ENCODE peak calls at places on chromosomes 4 and X, in seven cellular contexts. One of them, this sample, is unnamed.
A peak's percentile ranks its signal among the peaks of the same experiment; 100 is the strongest.

GRCh38 chr4:110518889-110519490 is 43.0 kb downstream of the ENPEP start:
- DNase-seq in GF-D8: no peak
- DNase-seq in astrocyte of the hippocampus: peak; percentile 40
- DNase-seq in stimulated activated CD4-positive, alpha-beta T cell treated with anti-CD3 and anti-CD28 coated beads, Interleukin-1b, Interleukin-23, amount 100 ng/mL, for 24 hours: no peak
- DNase-seq in fibroblast of the conjunctiva: no peak
- DNase-seq in heart right ventricle: no peak
- DNase-seq in occipital lobe: no peak
- DNase-seq in this sample: no peak

GRCh38 chr4:100017627-100018310 is 67.7 kb upstream of the H2AZ1 start:
- DNase-seq in GF-D8: no peak
- DNase-seq in heart right ventricle: no peak
- DNase-seq in fibroblast of the conjunctiva: no peak
- DNase-seq in stimulated activated CD4-positive, alpha-beta T cell treated with anti-CD3 and anti-CD28 coated beads, Interleukin-1b, Interleukin-23, amount 100 ng/mL, for 24 hours: no peak
- DNase-seq in occipital lobe: no peak
- DNase-seq in astrocyte of the hippocampus: no peak
- DNase-seq in this sample: no peak

GRCh38 chr4:12884846-12885796 is 599.0 kb downstream of the RAB28 start:
- DNase-seq in GF-D8: no peak
- DNase-seq in heart right ventricle: no peak
- DNase-seq in occipital lobe: no peak
- DNase-seq in stimulated activated CD4-positive, alpha-beta T cell treated with anti-CD3 and anti-CD28 coated beads, Interleukin-1b, Interleukin-23, amount 100 ng/mL, for 24 hours: no peak
- DNase-seq in fibroblast of the conjunctiva: no peak
- DNase-seq in astrocyte of the hippocampus: no peak
- DNase-seq in this sample: no peak

GRCh38 chrX:47351706-47352105 is 18.7 kb upstream of the ZNF157 start:
- DNase-seq in occipital lobe: no peak
- DNase-seq in heart right ventricle: no peak
- DNase-seq in fibroblast of the conjunctiva: peak; percentile 4
- DNase-seq in stimulated activated CD4-positive, alpha-beta T cell treated with anti-CD3 and anti-CD28 coated beads, Interleukin-1b, Interleukin-23, amount 100 ng/mL, for 24 hours: no peak
- DNase-seq in astrocyte of the hippocampus: no peak
- DNase-seq in GF-D8: no peak
- DNase-seq in this sample: no peak

GRCh38 chr4:123785515-123785914 is 388.9 kb downstream of the SPRY1 start:
- DNase-seq in astrocyte of the hippocampus: peak; percentile 76
- DNase-seq in stimulated activated CD4-positive, alpha-beta T cell treated with anti-CD3 and anti-CD28 coated beads, Interleukin-1b, Interleukin-23, amount 100 ng/mL, for 24 hours: no peak
- DNase-seq in fibroblast of the conjunctiva: peak; percentile 86
- DNase-seq in GF-D8: no peak
- DNase-seq in occipital lobe: no peak
- DNase-seq in heart right ventricle: peak; percentile 24
- DNase-seq in this sample: peak; percentile 49

GRCh38 chr4:88008624-88009235 is 1.3 kb downstream of the PKD2 start:
- DNase-seq in stimulated activated CD4-positive, alpha-beta T cell treated with anti-CD3 and anti-CD28 coated beads, Interleukin-1b, Interleukin-23, amount 100 ng/mL, for 24 hours: no peak
- DNase-seq in occipital lobe: no peak
- DNase-seq in fibroblast of the conjunctiva: no peak
- DNase-seq in GF-D8: no peak
- DNase-seq in heart right ventricle: no peak
- DNase-seq in astrocyte of the hippocampus: peak; percentile 58
- DNase-seq in this sample: no peak

GRCh38 chr4:8912506-8912905 is 40.9 kb upstream of the HMX1 start:
- DNase-seq in astrocyte of the hippocampus: no peak
- DNase-seq in GF-D8: no peak
- DNase-seq in heart right ventricle: no peak
- DNase-seq in occipital lobe: no peak
- DNase-seq in stimulated activated CD4-positive, alpha-beta T cell treated with anti-CD3 and anti-CD28 coated beads, Interleukin-1b, Interleukin-23, amount 100 ng/mL, for 24 hours: no peak
- DNase-seq in fibroblast of the conjunctiva: no peak
- DNase-seq in this sample: peak; percentile 8

GRCh38 chr4:176335421-176335820 is 15.7 kb downstream of the SPCS3 start:
- DNase-seq in stimulated activated CD4-positive, alpha-beta T cell treated with anti-CD3 and anti-CD28 coated beads, Interleukin-1b, Interleukin-23, amount 100 ng/mL, for 24 hours: no peak
- DNase-seq in heart right ventricle: no peak
- DNase-seq in occipital lobe: no peak
- DNase-seq in astrocyte of the hippocampus: no peak
- DNase-seq in fibroblast of the conjunctiva: no peak
- DNase-seq in GF-D8: no peak
- DNase-seq in this sample: no peak

GRCh38 chrX:155544886-155545285 is 67.9 kb downstream of the TMLHE start:
- DNase-seq in GF-D8: no peak
- DNase-seq in occipital lobe: no peak
- DNase-seq in fibroblast of the conjunctiva: no peak
- DNase-seq in heart right ventricle: no peak
- DNase-seq in stimulated activated CD4-positive, alpha-beta T cell treated with anti-CD3 and anti-CD28 coated beads, Interleukin-1b, Interleukin-23, amount 100 ng/mL, for 24 hours: no peak
- DNase-seq in astrocyte of the hippocampus: peak; percentile 39
- DNase-seq in this sample: no peak

GRCh38 chrX:2678583-2678982 is 12.5 kb upstream of the CD99 start:
- DNase-seq in stimulated activated CD4-positive, alpha-beta T cell treated with anti-CD3 and anti-CD28 coated beads, Interleukin-1b, Interleukin-23, amount 100 ng/mL, for 24 hours: no peak
- DNase-seq in astrocyte of the hippocampus: no peak
- DNase-seq in occipital lobe: no peak
- DNase-seq in fibroblast of the conjunctiva: no peak
- DNase-seq in heart right ventricle: no peak
- DNase-seq in GF-D8: no peak
- DNase-seq in this sample: no peak

GRCh38 chr4:85828295-85828910 is 353.5 kb downstream of the ARHGAP24 start:
- DNase-seq in heart right ventricle: no peak
- DNase-seq in stimulated activated CD4-positive, alpha-beta T cell treated with anti-CD3 and anti-CD28 coated beads, Interleukin-1b, Interleukin-23, amount 100 ng/mL, for 24 hours: no peak
- DNase-seq in GF-D8: no peak
- DNase-seq in occipital lobe: no peak
- DNase-seq in fibroblast of the conjunctiva: no peak
- DNase-seq in astrocyte of the hippocampus: peak; percentile 29
- DNase-seq in this sample: no peak

GRCh38 chrX:39840141-39841126 is 257.3 kb downstream of the BCOR start:
- DNase-seq in occipital lobe: no peak
- DNase-seq in astrocyte of the hippocampus: no peak
- DNase-seq in GF-D8: no peak
- DNase-seq in heart right ventricle: no peak
- DNase-seq in fibroblast of the conjunctiva: no peak
- DNase-seq in stimulated activated CD4-positive, alpha-beta T cell treated with anti-CD3 and anti-CD28 coated beads, Interleukin-1b, Interleukin-23, amount 100 ng/mL, for 24 hours: no peak
- DNase-seq in this sample: no peak

GRCh38 chrX:87572911-87573310 is 55.3 kb downstream of the KLHL4 start:
- DNase-seq in occipital lobe: no peak
- DNase-seq in heart right ventricle: no peak
- DNase-seq in GF-D8: no peak
- DNase-seq in stimulated activated CD4-positive, alpha-beta T cell treated with anti-CD3 and anti-CD28 coated beads, Interleukin-1b, Interleukin-23, amount 100 ng/mL, for 24 hours: no peak
- DNase-seq in fibroblast of the conjunctiva: peak; percentile 5
- DNase-seq in astrocyte of the hippocampus: peak; percentile 50
- DNase-seq in this sample: no peak

GRCh38 chrX:70134116-70134477 is 850 bp downstream of the IGBP1 start:
- DNase-seq in astrocyte of the hippocampus: peak; percentile 18
- DNase-seq in heart right ventricle: no peak
- DNase-seq in stimulated activated CD4-positive, alpha-beta T cell treated with anti-CD3 and anti-CD28 coated beads, Interleukin-1b, Interleukin-23, amount 100 ng/mL, for 24 hours: no peak
- DNase-seq in GF-D8: no peak
- DNase-seq in fibroblast of the conjunctiva: no peak
- DNase-seq in occipital lobe: no peak
- DNase-seq in this sample: no peak

GRCh38 chr4:147481577-147482109 is 746 bp downstream of the EDNRA start:
- DNase-seq in astrocyte of the hippocampus: peak; percentile 50
- DNase-seq in fibroblast of the conjunctiva: no peak
- DNase-seq in GF-D8: no peak
- DNase-seq in heart right ventricle: no peak
- DNase-seq in stimulated activated CD4-positive, alpha-beta T cell treated with anti-CD3 and anti-CD28 coated beads, Interleukin-1b, Interleukin-23, amount 100 ng/mL, for 24 hours: no peak
- DNase-seq in occipital lobe: no peak
- DNase-seq in this sample: no peak

GRCh38 chrX:23435108-23435507 is 100.5 kb downstream of the PTCHD1 start:
- DNase-seq in GF-D8: no peak
- DNase-seq in astrocyte of the hippocampus: peak; percentile 10
- DNase-seq in heart right ventricle: no peak
- DNase-seq in stimulated activated CD4-positive, alpha-beta T cell treated with anti-CD3 and anti-CD28 coated beads, Interleukin-1b, Interleukin-23, amount 100 ng/mL, for 24 hours: no peak
- DNase-seq in fibroblast of the conjunctiva: no peak
- DNase-seq in occipital lobe: no peak
- DNase-seq in this sample: no peak

GRCh38 chr4:73220815-73221214 is 37.8 kb downstream of the ANKRD17 start:
- DNase-seq in astrocyte of the hippocampus: no peak
- DNase-seq in fibroblast of the conjunctiva: no peak
- DNase-seq in stimulated activated CD4-positive, alpha-beta T cell treated with anti-CD3 and anti-CD28 coated beads, Interleukin-1b, Interleukin-23, amount 100 ng/mL, for 24 hours: no peak
- DNase-seq in GF-D8: no peak
- DNase-seq in heart right ventricle: no peak
- DNase-seq in occipital lobe: no peak
- DNase-seq in this sample: no peak

GRCh38 chrX:142184756-142185602 is 20.1 kb downstream of the MAGEC2 start:
- DNase-seq in heart right ventricle: no peak
- DNase-seq in fibroblast of the conjunctiva: no peak
- DNase-seq in astrocyte of the hippocampus: no peak
- DNase-seq in occipital lobe: no peak
- DNase-seq in GF-D8: no peak
- DNase-seq in stimulated activated CD4-positive, alpha-beta T cell treated with anti-CD3 and anti-CD28 coated beads, Interleukin-1b, Interleukin-23, amount 100 ng/mL, for 24 hours: no peak
- DNase-seq in this sample: no peak

GRCh38 chr4:6944311-6945051 is 34.9 kb downstream of the TBC1D14 start:
- DNase-seq in fibroblast of the conjunctiva: no peak
- DNase-seq in astrocyte of the hippocampus: no peak
- DNase-seq in stimulated activated CD4-positive, alpha-beta T cell treated with anti-CD3 and anti-CD28 coated beads, Interleukin-1b, Interleukin-23, amount 100 ng/mL, for 24 hours: no peak
- DNase-seq in heart right ventricle: no peak
- DNase-seq in GF-D8: no peak
- DNase-seq in occipital lobe: no peak
- DNase-seq in this sample: no peak

GRCh38 chr4:126955292-126956191 is 677.2 kb upstream of the INTU start:
- DNase-seq in heart right ventricle: no peak
- DNase-seq in astrocyte of the hippocampus: no peak
- DNase-seq in GF-D8: no peak
- DNase-seq in occipital lobe: no peak
- DNase-seq in fibroblast of the conjunctiva: no peak
- DNase-seq in stimulated activated CD4-positive, alpha-beta T cell treated with anti-CD3 and anti-CD28 coated beads, Interleukin-1b, Interleukin-23, amount 100 ng/mL, for 24 hours: no peak
- DNase-seq in this sample: no peak

GRCh38 chrX:31471229-31471628 is 399.4 kb upstream of the FTHL17 start:
- DNase-seq in heart right ventricle: no peak
- DNase-seq in GF-D8: no peak
- DNase-seq in fibroblast of the conjunctiva: no peak
- DNase-seq in astrocyte of the hippocampus: no peak
- DNase-seq in stimulated activated CD4-positive, alpha-beta T cell treated with anti-CD3 and anti-CD28 coated beads, Interleukin-1b, Interleukin-23, amount 100 ng/mL, for 24 hours: no peak
- DNase-seq in occipital lobe: no peak
- DNase-seq in this sample: no peak

GRCh38 chrX:140157143-140157542 is 191.8 kb upstream of the CXorf66 start:
- DNase-seq in heart right ventricle: no peak
- DNase-seq in GF-D8: no peak
- DNase-seq in astrocyte of the hippocampus: no peak
- DNase-seq in stimulated activated CD4-positive, alpha-beta T cell treated with anti-CD3 and anti-CD28 coated beads, Interleukin-1b, Interleukin-23, amount 100 ng/mL, for 24 hours: no peak
- DNase-seq in occipital lobe: no peak
- DNase-seq in fibroblast of the conjunctiva: no peak
- DNase-seq in this sample: no peak

GRCh38 chrX:99857455-99857854 is 552.6 kb downstream of the PCDH19 start:
- DNase-seq in occipital lobe: no peak
- DNase-seq in astrocyte of the hippocampus: no peak
- DNase-seq in GF-D8: no peak
- DNase-seq in stimulated activated CD4-positive, alpha-beta T cell treated with anti-CD3 and anti-CD28 coated beads, Interleukin-1b, Interleukin-23, amount 100 ng/mL, for 24 hours: no peak
- DNase-seq in fibroblast of the conjunctiva: no peak
- DNase-seq in heart right ventricle: no peak
- DNase-seq in this sample: no peak

GRCh38 chr4:99324978-99325377 is 3.8 kb upstream of the ADH1B start:
- DNase-seq in occipital lobe: no peak
- DNase-seq in fibroblast of the conjunctiva: peak; percentile 91
- DNase-seq in astrocyte of the hippocampus: peak; percentile 80
- DNase-seq in stimulated activated CD4-positive, alpha-beta T cell treated with anti-CD3 and anti-CD28 coated beads, Interleukin-1b, Interleukin-23, amount 100 ng/mL, for 24 hours: no peak
- DNase-seq in GF-D8: no peak
- DNase-seq in heart right ventricle: peak; percentile 33
- DNase-seq in this sample: peak; percentile 64

GRCh38 chrX:123477673-123478072 is 255.2 kb downstream of the THOC2 start:
- DNase-seq in heart right ventricle: no peak
- DNase-seq in GF-D8: no peak
- DNase-seq in stimulated activated CD4-positive, alpha-beta T cell treated with anti-CD3 and anti-CD28 coated beads, Interleukin-1b, Interleukin-23, amount 100 ng/mL, for 24 hours: no peak
- DNase-seq in occipital lobe: no peak
- DNase-seq in astrocyte of the hippocampus: no peak
- DNase-seq in fibroblast of the conjunctiva: no peak
- DNase-seq in this sample: no peak

GRCh38 chrX:16827225-16827624 is 41.0 kb downstream of the TXLNG start:
- DNase-seq in astrocyte of the hippocampus: peak; percentile 30
- DNase-seq in occipital lobe: no peak
- DNase-seq in stimulated activated CD4-positive, alpha-beta T cell treated with anti-CD3 and anti-CD28 coated beads, Interleukin-1b, Interleukin-23, amount 100 ng/mL, for 24 hours: no peak
- DNase-seq in heart right ventricle: no peak
- DNase-seq in fibroblast of the conjunctiva: no peak
- DNase-seq in GF-D8: no peak
- DNase-seq in this sample: no peak

GRCh38 chr4:44861756-44862155 is 135.4 kb upstream of the GNPDA2 start:
- DNase-seq in GF-D8: no peak
- DNase-seq in heart right ventricle: no peak
- DNase-seq in occipital lobe: no peak
- DNase-seq in fibroblast of the conjunctiva: no peak
- DNase-seq in astrocyte of the hippocampus: no peak
- DNase-seq in stimulated activated CD4-positive, alpha-beta T cell treated with anti-CD3 and anti-CD28 coated beads, Interleukin-1b, Interleukin-23, amount 100 ng/mL, for 24 hours: no peak
- DNase-seq in this sample: no peak

GRCh38 chr4:85725727-85726170 is 250.8 kb downstream of the ARHGAP24 start:
- DNase-seq in astrocyte of the hippocampus: peak; percentile 42
- DNase-seq in heart right ventricle: peak; percentile 46
- DNase-seq in occipital lobe: no peak
- DNase-seq in GF-D8: peak; percentile 36
- DNase-seq in fibroblast of the conjunctiva: no peak
- DNase-seq in stimulated activated CD4-positive, alpha-beta T cell treated with anti-CD3 and anti-CD28 coated beads, Interleukin-1b, Interleukin-23, amount 100 ng/mL, for 24 hours: no peak
- DNase-seq in this sample: peak; percentile 47

GRCh38 chr4:8644461-8644891 is 51.9 kb downstream of the CPZ start:
- DNase-seq in astrocyte of the hippocampus: peak; percentile 71
- DNase-seq in stimulated activated CD4-positive, alpha-beta T cell treated with anti-CD3 and anti-CD28 coated beads, Interleukin-1b, Interleukin-23, amount 100 ng/mL, for 24 hours: no peak
- DNase-seq in occipital lobe: no peak
- DNase-seq in GF-D8: no peak
- DNase-seq in heart right ventricle: no peak
- DNase-seq in fibroblast of the conjunctiva: no peak
- DNase-seq in this sample: no peak

GRCh38 chrX:7147978-7148824 is at the start of gene PUDP:
- DNase-seq in stimulated activated CD4-positive, alpha-beta T cell treated with anti-CD3 and anti-CD28 coated beads, Interleukin-1b, Interleukin-23, amount 100 ng/mL, for 24 hours: peak; percentile 54
- DNase-seq in astrocyte of the hippocampus: peak; percentile 98
- DNase-seq in heart right ventricle: peak; percentile 87
- DNase-seq in fibroblast of the conjunctiva: peak; percentile 78
- DNase-seq in GF-D8: peak; percentile 52
- DNase-seq in occipital lobe: peak; percentile 58
- DNase-seq in this sample: peak; percentile 84

GRCh38 chrX:129609395-129609794 is 45.4 kb downstream of the APLN start:
- DNase-seq in occipital lobe: no peak
- DNase-seq in astrocyte of the hippocampus: no peak
- DNase-seq in GF-D8: no peak
- DNase-seq in fibroblast of the conjunctiva: no peak
- DNase-seq in stimulated activated CD4-positive, alpha-beta T cell treated with anti-CD3 and anti-CD28 coated beads, Interleukin-1b, Interleukin-23, amount 100 ng/mL, for 24 hours: no peak
- DNase-seq in heart right ventricle: no peak
- DNase-seq in this sample: no peak

GRCh38 chr4:145266881-145267280 is 86.5 kb upstream of the OTUD4 start:
- DNase-seq in occipital lobe: no peak
- DNase-seq in heart right ventricle: no peak
- DNase-seq in fibroblast of the conjunctiva: no peak
- DNase-seq in stimulated activated CD4-positive, alpha-beta T cell treated with anti-CD3 and anti-CD28 coated beads, Interleukin-1b, Interleukin-23, amount 100 ng/mL, for 24 hours: no peak
- DNase-seq in GF-D8: no peak
- DNase-seq in astrocyte of the hippocampus: no peak
- DNase-seq in this sample: no peak

GRCh38 chr4:140635606-140636005 is 66.8 kb upstream of the UCP1 start:
- DNase-seq in heart right ventricle: peak; percentile 34
- DNase-seq in occipital lobe: no peak
- DNase-seq in fibroblast of the conjunctiva: no peak
- DNase-seq in GF-D8: no peak
- DNase-seq in astrocyte of the hippocampus: peak; percentile 73
- DNase-seq in stimulated activated CD4-positive, alpha-beta T cell treated with anti-CD3 and anti-CD28 coated beads, Interleukin-1b, Interleukin-23, amount 100 ng/mL, for 24 hours: no peak
- DNase-seq in this sample: no peak

GRCh38 chr4:168440442-168441264 is 39.6 kb downstream of the DDX60L start:
- DNase-seq in occipital lobe: no peak
- DNase-seq in astrocyte of the hippocampus: peak; percentile 72
- DNase-seq in GF-D8: no peak
- DNase-seq in fibroblast of the conjunctiva: no peak
- DNase-seq in heart right ventricle: no peak
- DNase-seq in stimulated activated CD4-positive, alpha-beta T cell treated with anti-CD3 and anti-CD28 coated beads, Interleukin-1b, Interleukin-23, amount 100 ng/mL, for 24 hours: no peak
- DNase-seq in this sample: no peak

GRCh38 chr4:147103403-147103946 is 157.8 kb upstream of the TTC29 start:
- DNase-seq in fibroblast of the conjunctiva: peak; percentile 87
- DNase-seq in stimulated activated CD4-positive, alpha-beta T cell treated with anti-CD3 and anti-CD28 coated beads, Interleukin-1b, Interleukin-23, amount 100 ng/mL, for 24 hours: no peak
- DNase-seq in heart right ventricle: peak; percentile 23
- DNase-seq in occipital lobe: peak; percentile 19
- DNase-seq in GF-D8: no peak
- DNase-seq in astrocyte of the hippocampus: peak; percentile 92
- DNase-seq in this sample: peak; percentile 81

GRCh38 chr4:53671757-53672156 is 80.5 kb upstream of the LNX1 start:
- DNase-seq in stimulated activated CD4-positive, alpha-beta T cell treated with anti-CD3 and anti-CD28 coated beads, Interleukin-1b, Interleukin-23, amount 100 ng/mL, for 24 hours: no peak
- DNase-seq in GF-D8: no peak
- DNase-seq in fibroblast of the conjunctiva: no peak
- DNase-seq in heart right ventricle: no peak
- DNase-seq in occipital lobe: no peak
- DNase-seq in astrocyte of the hippocampus: no peak
- DNase-seq in this sample: no peak

GRCh38 chr4:70080205-70080604 is 30.0 kb downstream of the HTN1 start:
- DNase-seq in heart right ventricle: no peak
- DNase-seq in stimulated activated CD4-positive, alpha-beta T cell treated with anti-CD3 and anti-CD28 coated beads, Interleukin-1b, Interleukin-23, amount 100 ng/mL, for 24 hours: no peak
- DNase-seq in astrocyte of the hippocampus: no peak
- DNase-seq in occipital lobe: no peak
- DNase-seq in fibroblast of the conjunctiva: no peak
- DNase-seq in GF-D8: no peak
- DNase-seq in this sample: no peak

This sample was measured in heart left ventricle.